ENCODE peak calls at places on chromosome 2, in seven cellular contexts. X, N, V, A, U, T and K are unnamed samples.

GRCh38 chr2:184203661-184204060 is 394.7 kb upstream of the ZNF804A start:
- DNase-seq in X (no peak), T (no peak), U (no peak), A (no peak), V (no peak), N (no peak), K (no peak)

GRCh38 chr2:143345887-143346612 is 216.8 kb downstream of the ARHGAP15 start:
- DNase-seq in V (no peak), X (no peak), T (no peak), A (no peak), N (peak), U (no peak), K (no peak)

GRCh38 chr2:150371066-150371812 is 116.2 kb downstream of the RND3 start:
- DNase-seq in U (no peak), X (no peak), V (peak), N (peak), A (no peak), T (no peak), K (no peak)

GRCh38 chr2:101120124-101120996 is 30.8 kb downstream of the TBC1D8 start:
- DNase-seq in V (no peak), A (peak), X (no peak), N (peak), U (peak), T (no peak), K (no peak)

GRCh38 chr2:100222844-100223243 is 80.5 kb upstream of the AFF3 start:
- DNase-seq in V (no peak), T (no peak), U (no peak), X (no peak), A (no peak), N (no peak), K (no peak)

GRCh38 chr2:38213619-38214018 is 137.7 kb upstream of the CYP1B1 start:
- DNase-seq in U (no peak), N (no peak), X (no peak), V (no peak), T (no peak), A (no peak), K (no peak)

GRCh38 chr2:164910091-164910899 is 45.0 kb downstream of the SLC38A11 start:
- DNase-seq in N (peak), U (peak), T (no peak), V (peak), X (no peak), A (no peak), K (peak)

GRCh38 chr2:61549546-61549945 is 11.4 kb upstream of the XPO1 start:
- DNase-seq in V (no peak), U (no peak), T (no peak), N (no peak), A (no peak), X (no peak), K (no peak)

GRCh38 chr2:11368059-11368572 is 23.7 kb upstream of the ROCK2 start:
- DNase-seq in T (no peak), U (no peak), N (no peak), V (no peak), A (no peak), X (peak), K (no peak)

GRCh38 chr2:11574176-11575046 is 40.6 kb downstream of the GREB1 start:
- DNase-seq in U (peak), N (peak), V (no peak), X (no peak), A (no peak), T (no peak), K (no peak)

GRCh38 chr2:104312684-104313083 is 541.2 kb upstream of the POU3F3 start:
- DNase-seq in X (no peak), V (no peak), N (no peak), T (peak), U (no peak), A (no peak), K (no peak)

GRCh38 chr2:206361407-206362045 is 81.8 kb upstream of the ADAM23 start:
- DNase-seq in V (no peak), N (peak), T (no peak), U (no peak), A (no peak), X (no peak), K (peak)

GRCh38 chr2:213252206-213252605 is 32.1 kb upstream of the SPAG16 start:
- DNase-seq in T (no peak), N (no peak), A (no peak), X (peak), V (no peak), U (no peak), K (no peak)

GRCh38 chr2:24813645-24814257 is 20.5 kb downstream of the CENPO start:
- DNase-seq in X (peak), A (no peak), V (no peak), U (no peak), T (no peak), N (no peak), K (no peak)

GRCh38 chr2:43174368-43175186 is 51.8 kb downstream of the ZFP36L2 start:
- DNase-seq in X (peak), U (no peak), A (no peak), V (no peak), N (no peak), T (no peak), K (no peak)

GRCh38 chr2:163716101-163716500 is 19.7 kb downstream of the FIGN start:
- DNase-seq in A (no peak), U (no peak), N (no peak), X (no peak), T (no peak), V (no peak), K (no peak)

GRCh38 chr2:236527198-236527640 is 42.4 kb upstream of the ACKR3 start:
- DNase-seq in N (no peak), T (no peak), X (no peak), V (no peak), A (no peak), U (no peak), K (no peak)

GRCh38 chr2:164881524-164881923 is 39.9 kb upstream of the COBLL1 start:
- DNase-seq in V (no peak), N (peak), A (no peak), T (no peak), X (no peak), U (no peak), K (peak)

GRCh38 chr2:198756166-198756565 is 701.6 kb downstream of the SATB2 start:
- DNase-seq in A (peak), X (no peak), N (no peak), V (no peak), T (no peak), U (peak), K (peak)

GRCh38 chr2:120858361-120858760 is 122.7 kb downstream of the GLI2 start:
- DNase-seq in T (no peak), A (no peak), X (peak), U (peak), N (no peak), V (no peak), K (no peak)

GRCh38 chr2:215793747-215794595 is 219.4 kb downstream of the MREG start:
- DNase-seq in X (peak), U (peak), A (peak), V (peak), T (no peak), N (peak), K (peak)

GRCh38 chr2:227780981-227781630 is 32.5 kb upstream of the CCL20 start:
- DNase-seq in U (no peak), V (no peak), N (no peak), T (no peak), A (no peak), X (no peak), K (no peak)

GRCh38 chr2:192038152-192038551 is 156.6 kb downstream of the TMEFF2 start:
- DNase-seq in N (no peak), T (no peak), V (no peak), X (no peak), A (no peak), U (no peak), K (no peak)

GRCh38 chr2:220127311-220127710 is 499.9 kb downstream of the SLC4A3 start:
- DNase-seq in A (no peak), X (no peak), T (no peak), U (no peak), V (no peak), N (peak), K (peak)

GRCh38 chr2:173087214-173087581 is 11.6 kb downstream of the MAP3K20 start:
- DNase-seq in N (no peak), V (no peak), T (no peak), A (no peak), X (no peak), U (no peak), K (no peak)

GRCh38 chr2:27316655-27317412 is 6.1 kb downstream of the MPV17 start:
- DNase-seq in N (no peak), U (no peak), T (no peak), V (no peak), X (peak), A (no peak), K (no peak)

GRCh38 chr2:11647834-11648600 is 22.0 kb downstream of the NTSR2 start:
- DNase-seq in V (peak), N (peak), U (no peak), A (no peak), X (no peak), T (no peak), K (no peak)

GRCh38 chr2:221518201-221518936 is 53.7 kb downstream of the EPHA4 start:
- DNase-seq in A (no peak), U (peak), N (peak), V (peak), T (no peak), X (no peak), K (no peak)

GRCh38 chr2:118937817-118938216 is 4.2 kb upstream of the MARCO start:
- DNase-seq in V (no peak), N (no peak), U (no peak), X (no peak), A (no peak), T (no peak), K (no peak)

GRCh38 chr2:232476791-232477190 is 10.8 kb downstream of the ECEL1 start:
- DNase-seq in N (no peak), A (no peak), U (no peak), T (no peak), V (no peak), X (no peak), K (no peak)

GRCh38 chr2:39728941-39729351 is 50.1 kb downstream of the THUMPD2 start:
- DNase-seq in X (no peak), T (peak), N (peak), A (no peak), V (peak), U (peak), K (no peak)

GRCh38 chr2:46184794-46185583 is 112.2 kb upstream of the EPAS1 start:
- DNase-seq in X (no peak), T (no peak), N (no peak), A (no peak), U (no peak), V (peak), K (no peak)

GRCh38 chr2:39735648-39736047 is 43.4 kb downstream of the THUMPD2 start:
- DNase-seq in A (no peak), N (no peak), V (no peak), X (no peak), T (no peak), U (peak), K (no peak)

GRCh38 chr2:28181801-28182200 is 210.9 kb upstream of the FOSL2 start:
- DNase-seq in V (no peak), X (no peak), N (no peak), A (no peak), T (no peak), U (no peak), K (no peak)